ENCODE peak calls at places on chromosomes 4 and X, in four cellular contexts. W, A, M and V are unnamed samples.

GRCh38 chrX:13646154-13646549 is 6.8 kb upstream of the TCEANC start:
- DNase-seq in W (peak; percentile 70), A (peak; percentile 75), M (peak; percentile 70), V (peak; percentile 76)

GRCh38 chr4:122456228-122457106 is at the start of gene IL2:
- DNase-seq in W (no peak), A (no peak), M (no peak), V (no peak)

GRCh38 chr4:77158487-77158861 is 1.5 kb downstream of the CCNG2 start:
- DNase-seq in W (peak; percentile 22), A (no peak), M (no peak), V (no peak)

GRCh38 chr4:8910100-8910821 is 38.6 kb upstream of the HMX1 start:
- DNase-seq in W (no peak), A (no peak), M (no peak), V (no peak)

GRCh38 chr4:26321326-26322276 is 787 bp downstream of the RBPJ start:
- DNase-seq in W (no peak), A (peak; percentile 48), M (peak; percentile 35), V (peak; percentile 71)

GRCh38 chr4:151198748-151199147 is 78.2 kb upstream of the PRSS48 start:
- DNase-seq in W (no peak), A (no peak), M (no peak), V (no peak)

GRCh38 chr4:152778656-152779512 is 646 bp downstream of the TIGD4 start:
- DNase-seq in W (peak; percentile 9), A (peak; percentile 28), M (no peak), V (peak; percentile 65)

GRCh38 chr4:89468632-89469031 is 161.0 kb upstream of the GPRIN3 start:
- DNase-seq in W (no peak), A (no peak), M (no peak), V (no peak)

GRCh38 chrX:20441123-20441522 is 174.4 kb upstream of the RPS6KA3 start:
- DNase-seq in W (no peak), A (no peak), M (no peak), V (no peak)

GRCh38 chr4:110071466-110071865 is 126.9 kb downstream of the ELOVL6 start:
- DNase-seq in W (no peak), A (no peak), M (no peak), V (no peak)

GRCh38 chrX:116009348-116009747 is 161.2 kb upstream of the AGTR2 start:
- DNase-seq in W (no peak), A (no peak), M (no peak), V (no peak)

GRCh38 chrX:16946971-16947562 is 609 bp downstream of the REPS2 start:
- DNase-seq in W (no peak), A (no peak), M (peak; percentile 19), V (no peak)

GRCh38 chr4:158818595-158818994 is 49.8 kb downstream of the FNIP2 start:
- DNase-seq in W (no peak), A (no peak), M (no peak), V (no peak)

GRCh38 chrX:43939187-43939926 is 33.8 kb downstream of the NDP start:
- DNase-seq in W (no peak), A (no peak), M (no peak), V (no peak)

GRCh38 chr4:119337010-119337409 is 15.1 kb upstream of the FABP2 start:
- DNase-seq in W (no peak), A (no peak), M (no peak), V (no peak)

GRCh38 chrX:65451663-65452062 is 82.9 kb downstream of the LAS1L start:
- DNase-seq in W (no peak), A (peak; percentile 48), M (peak; percentile 26), V (peak; percentile 56)

GRCh38 chrX:118530537-118530936 is 34.9 kb downstream of the DOCK11 start:
- DNase-seq in W (no peak), A (no peak), M (no peak), V (no peak)

GRCh38 chrX:50613846-50614245 is 143.2 kb upstream of the DGKK start:
- DNase-seq in W (no peak), A (no peak), M (no peak), V (no peak)

DNA sequence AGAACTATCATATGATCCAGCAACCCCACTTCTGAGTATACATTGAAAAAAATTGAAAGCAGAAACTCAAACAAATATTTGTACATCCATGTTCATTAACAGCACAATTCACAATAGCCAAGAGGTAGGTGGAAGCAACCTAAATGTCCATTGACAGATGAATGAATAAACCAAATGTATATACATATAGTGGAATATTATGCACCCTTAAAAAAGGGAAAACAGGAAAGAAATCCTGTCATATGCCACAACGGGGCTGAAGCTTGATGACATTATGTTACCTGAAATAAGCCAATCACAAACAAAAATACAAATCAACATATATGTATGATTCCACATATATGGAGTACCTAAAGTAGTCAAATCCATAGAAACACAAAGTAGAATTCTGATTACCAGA is 68.0 kb downstream of the ZAR1 start:
- DNase-seq in W (no peak), A (no peak), M (no peak), V (no peak)
- H3K36me3 ChIP-seq in W (peaks cover 97% of the 10 kb centered on the region), A (no peaks in the 10 kb centered on the region), M (peaks cover 24% of the 10 kb centered on the region), V (peaks cover 15% of the 10 kb centered on the region)

DNA sequence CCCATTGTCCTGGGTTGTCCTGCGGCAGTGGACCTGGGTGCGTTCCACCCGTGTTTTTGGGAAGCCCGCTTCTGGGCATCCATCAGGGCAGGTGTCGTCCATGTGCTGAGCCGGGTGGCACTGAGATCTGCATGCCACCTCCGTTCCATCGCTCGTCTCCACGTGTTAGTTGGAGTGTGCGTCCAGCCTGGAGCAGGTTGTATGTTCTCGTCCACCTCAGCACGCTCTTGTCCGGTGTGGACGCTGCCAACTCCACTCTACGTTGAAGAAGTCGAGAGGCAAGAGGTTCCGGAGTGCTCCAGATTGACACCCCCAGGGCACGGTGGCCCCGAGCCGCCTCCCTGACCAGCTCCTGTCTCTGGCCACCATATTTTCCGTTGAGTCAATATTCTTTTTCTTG is 33.9 kb downstream of the PCGF3 start:
- DNase-seq in W (no peak), A (no peak), M (no peak), V (no peak)
- H3K36me3 ChIP-seq in W (peaks cover 95% of the 10 kb centered on the region), A (peaks cover 6% of the 10 kb centered on the region), M (peaks cover 36% of the 10 kb centered on the region), V (peaks cover 14% of the 10 kb centered on the region)

GRCh38 chr4:169090479-169091215 is 80.6 kb upstream of the CBR4 start:
- DNase-seq in W (no peak), A (no peak), M (no peak), V (no peak)
- H3K36me3 ChIP-seq in W (peaks cover 27% of the 10 kb centered on the region), A (no peaks in the 10 kb centered on the region), M (no peaks in the 10 kb centered on the region), V (peaks cover 13% of the 10 kb centered on the region)

GRCh38 chr4:2684486-2684885 is 71.7 kb downstream of the TNIP2 start:
- DNase-seq in W (no peak), A (no peak), M (no peak), V (no peak)

GRCh38 chr4:2688281-2688680 is 67.9 kb downstream of the TNIP2 start:
- DNase-seq in W (no peak), A (no peak), M (no peak), V (no peak)

GRCh38 chr4:2686379-2687265 is 69.5 kb downstream of the TNIP2 start:
- DNase-seq in W (no peak), A (no peak), M (no peak), V (no peak)

GRCh38 chr4:2688697-2689096 is 67.4 kb downstream of the TNIP2 start:
- DNase-seq in W (no peak), A (no peak), M (no peak), V (no peak)

GRCh38 chr4:2685541-2685940 is 70.6 kb downstream of the TNIP2 start:
- DNase-seq in W (no peak), A (no peak), M (no peak), V (no peak)
- H3K36me3 ChIP-seq in W (peaks cover 88% of the 10 kb centered on the region), A (no peaks in the 10 kb centered on the region), M (peaks cover 31% of the 10 kb centered on the region), V (peaks cover 11% of the 10 kb centered on the region)

GRCh38 chr4:168999836-169000235 is 10.2 kb downstream of the CBR4 start:
- DNase-seq in W (no peak), A (no peak), M (no peak), V (no peak)
- H3K36me3 ChIP-seq in W (peaks cover 40% of the 10 kb centered on the region), A (no peaks in the 10 kb centered on the region), M (peaks cover 18% of the 10 kb centered on the region), V (peaks cover 28% of the 10 kb centered on the region)

GRCh38 chr4:16075975-16076757 is 7.7 kb downstream of the PROM1 start:
- DNase-seq in W (no peak), A (no peak), M (no peak), V (no peak)
- H3K36me3 ChIP-seq in W (no peaks in the 10 kb centered on the region), A (no peaks in the 10 kb centered on the region), M (no peaks in the 10 kb centered on the region), V (peaks cover 10% of the 10 kb centered on the region)

GRCh38 chr4:140681201-140681600 is 75.0 kb downstream of the TBC1D9 start:
- DNase-seq in W (no peak), A (no peak), M (no peak), V (no peak)
- H3K36me3 ChIP-seq in W (peaks cover 44% of the 10 kb centered on the region), A (no peaks in the 10 kb centered on the region), M (peaks cover 5% of the 10 kb centered on the region), V (no peaks in the 10 kb centered on the region)

GRCh38 chr4:148292596-148293175 is 149.5 kb downstream of the NR3C2 start:
- DNase-seq in W (no peak), A (no peak), M (no peak), V (no peak)
- H3K36me3 ChIP-seq in W (no peaks in the 10 kb centered on the region), A (no peaks in the 10 kb centered on the region), M (no peaks in the 10 kb centered on the region), V (no peaks in the 10 kb centered on the region)

GRCh38 chr4:38131371-38132139 is 171.4 kb downstream of the PTTG2 start:
- DNase-seq in W (peak; percentile 29), A (peak; percentile 57), M (peak; percentile 43), V (peak; percentile 80)
- H3K36me3 ChIP-seq in W (peaks cover 31% of the 10 kb centered on the region), A (no peaks in the 10 kb centered on the region), M (no peaks in the 10 kb centered on the region), V (peaks cover 6% of the 10 kb centered on the region)